ENCODE peak calls at places on chromosomes 11 and 22, in four cellular contexts. B is activated CD8-positive, alpha-beta memory T cell treated with anti-CD3 and anti-CD28 coated beads, Interleukin-2, amount 50 U/mL, for 48 hours; Z is WTC11; O is endothelial cell. I is an unnamed sample.

GRCh38 chr11:124672531-124673215 is 866 bp downstream of the SIAE start:
- DNase-seq in O (no peak), Z (no peak), B (no peak), I (no peak)

GRCh38 chr22:49971232-49972162 is 10.9 kb downstream of the PIM3 start:
- DNase-seq in O (peak; percentile 23), Z (peak; percentile 44), B (peak; percentile 89), I (no peak)

GRCh38 chr11:119149371-119150275 is 771 bp downstream of the ABCG4 start:
- DNase-seq in O (peak; percentile 23), B (no peak), Z (peak; percentile 38), I (no peak)

GRCh38 chr11:85485902-85486301 is 141.2 kb downstream of the DLG2 start:
- DNase-seq in O (no peak), B (no peak), Z (no peak), I (no peak)

GRCh38 chr22:41504397-41504796 is 35.5 kb downstream of the ACO2 start:
- DNase-seq in O (no peak), B (no peak), Z (no peak), I (no peak)

GRCh38 chr11:45374130-45374529 is 88.0 kb upstream of the SYT13 start:
- DNase-seq in Z (no peak), O (no peak), B (no peak), I (no peak)

GRCh38 chr11:14700593-14700992 is 57.0 kb downstream of the PDE3B start:
- DNase-seq in O (no peak), B (no peak), Z (no peak), I (no peak)

GRCh38 chr22:27673839-27674238 is 127.7 kb downstream of the MN1 start:
- DNase-seq in Z (no peak), O (no peak), B (no peak), I (no peak)

I was measured in osteocyte.